ENCODE peak calls at places on chromosomes 5 and 9, in five cellular contexts. V, J, M, N and C are unnamed samples.

GRCh38 chr5:170353946-170354345 is 35.2 kb downstream of the KCNMB1 start:
- DNase-seq in V (no peak), J (no peak), M (no peak), N (no peak), C (no peak)

GRCh38 chr5:132251220-132251725 is 6.2 kb upstream of the PDLIM4 start:
- DNase-seq in V (no peak), J (peak; percentile 40), M (no peak), N (peak; percentile 42), C (peak; percentile 72)

GRCh38 chr5:176793343-176793699 is 17.0 kb upstream of the UNC5A start:
- DNase-seq in V (no peak), J (no peak), M (no peak), N (no peak), C (no peak)

GRCh38 chr5:100026601-100027000 is 508.6 kb upstream of the FAM174A start:
- DNase-seq in V (no peak), J (no peak), M (no peak), N (no peak), C (no peak)

GRCh38 chr9:129720865-129721545 is 31.8 kb downstream of the PTGES start:
- DNase-seq in V (no peak), J (no peak), M (no peak), N (no peak), C (no peak)

GRCh38 chr9:16626577-16627130 is 243.8 kb downstream of the BNC2 start:
- DNase-seq in V (no peak), J (no peak), M (no peak), N (peak; percentile 93), C (no peak)

GRCh38 chr9:116027096-116027495 is 126.5 kb upstream of the PAPPA start:
- DNase-seq in V (no peak), J (no peak), M (no peak), N (peak; percentile 79), C (no peak)

GRCh38 chr9:78040726-78041125 is 9.1 kb upstream of the GNAQ start:
- DNase-seq in V (no peak), J (no peak), M (no peak), N (no peak), C (no peak)

GRCh38 chr9:2495221-2496005 is 126.2 kb upstream of the VLDLR start:
- DNase-seq in V (no peak), J (no peak), M (no peak), N (no peak), C (no peak)

GRCh38 chr5:180795771-180796313 is 6.8 kb downstream of the MGAT1 start:
- DNase-seq in V (no peak), J (no peak), M (no peak), N (no peak), C (no peak)

GRCh38 chr5:179181988-179182387 is 121.8 kb downstream of the ZNF354C start:
- DNase-seq in V (peak; percentile 1), J (no peak), M (no peak), N (no peak), C (no peak)

GRCh38 chr9:36056896-36057295 is 20.2 kb downstream of the RECK start:
- DNase-seq in V (no peak), J (no peak), M (no peak), N (no peak), C (no peak)

GRCh38 chr5:90421136-90421535 is 11.6 kb upstream of the CETN3 start:
- DNase-seq in V (no peak), J (no peak), M (no peak), N (peak; percentile 6), C (no peak)

GRCh38 chr9:20835364-20836286 is 151.6 kb downstream of the FOCAD start:
- DNase-seq in V (no peak), J (no peak), M (no peak), N (peak; percentile 21), C (no peak)

GRCh38 chr5:177313561-177314259 is 2.0 kb upstream of the MXD3 start:
- DNase-seq in V (peak; percentile 7), J (peak; percentile 42), M (no peak), N (no peak), C (no peak)

GRCh38 chr9:14314424-14314928 is 535 bp upstream of the NFIB start:
- DNase-seq in V (peak; percentile 82), J (peak; percentile 83), M (peak; percentile 19), N (peak; percentile 90), C (no peak)

GRCh38 chr5:151647320-151647861 is 39.3 kb downstream of the SPARC start:
- DNase-seq in V (no peak), J (no peak), M (no peak), N (no peak), C (no peak)

GRCh38 chr5:91225848-91226686 is 157.1 kb downstream of the ARRDC3 start:
- DNase-seq in V (no peak), J (peak; percentile 79), M (peak; percentile 59), N (no peak), C (no peak)

GRCh38 chr9:92986175-92987110 is 39.1 kb downstream of the FGD3 start:
- DNase-seq in V (no peak), J (peak; percentile 76), M (no peak), N (peak; percentile 17), C (no peak)

GRCh38 chr5:24633705-24634325 is 11.0 kb downstream of the CDH10 start:
- DNase-seq in V (no peak), J (no peak), M (peak; percentile 16), N (peak; percentile 38), C (no peak)

GRCh38 chr9:71490810-71491209 is 277.5 kb downstream of the CEMIP2 start:
- DNase-seq in V (no peak), J (no peak), M (no peak), N (peak; percentile 2), C (no peak)
- TF ChIP-seq CTCF in V (no peak), J (no peak), M (peak; percentile 39), N (peak; percentile 24), C (no peak)

GRCh38 chr5:55993013-55993412 is 1.8 kb downstream of the IL6ST start:
- DNase-seq in V (no peak), J (no peak), M (no peak), N (peak; percentile 54), C (no peak)
- TF ChIP-seq CTCF in V (no peak), J (no peak), M (no peak), N (no peak), C (no peak)

GRCh38 chr9:17793713-17794622 is 215.1 kb downstream of the SH3GL2 start:
- DNase-seq in V (no peak), J (no peak), M (peak; percentile 6), N (peak; percentile 17), C (no peak)
- TF ChIP-seq CTCF in V (no peak), J (no peak), M (peak; percentile 39), N (peak; percentile 32), C (peak; percentile 33)

GRCh38 chr5:135185461-135186075 is 151.5 kb upstream of the PITX1 start:
- DNase-seq in V (no peak), J (no peak), M (no peak), N (peak; percentile 8), C (no peak)

GRCh38 chr5:135188233-135188909 is 154.3 kb upstream of the PITX1 start:
- DNase-seq in V (no peak), J (no peak), M (no peak), N (no peak), C (no peak)

GRCh38 chr5:135189024-135189423 is 155.0 kb upstream of the PITX1 start:
- DNase-seq in V (no peak), J (no peak), M (no peak), N (no peak), C (peak; percentile 13)

GRCh38 chr5:135184646-135185045 is 150.6 kb upstream of the PITX1 start:
- DNase-seq in V (no peak), J (no peak), M (no peak), N (no peak), C (no peak)

DNA sequence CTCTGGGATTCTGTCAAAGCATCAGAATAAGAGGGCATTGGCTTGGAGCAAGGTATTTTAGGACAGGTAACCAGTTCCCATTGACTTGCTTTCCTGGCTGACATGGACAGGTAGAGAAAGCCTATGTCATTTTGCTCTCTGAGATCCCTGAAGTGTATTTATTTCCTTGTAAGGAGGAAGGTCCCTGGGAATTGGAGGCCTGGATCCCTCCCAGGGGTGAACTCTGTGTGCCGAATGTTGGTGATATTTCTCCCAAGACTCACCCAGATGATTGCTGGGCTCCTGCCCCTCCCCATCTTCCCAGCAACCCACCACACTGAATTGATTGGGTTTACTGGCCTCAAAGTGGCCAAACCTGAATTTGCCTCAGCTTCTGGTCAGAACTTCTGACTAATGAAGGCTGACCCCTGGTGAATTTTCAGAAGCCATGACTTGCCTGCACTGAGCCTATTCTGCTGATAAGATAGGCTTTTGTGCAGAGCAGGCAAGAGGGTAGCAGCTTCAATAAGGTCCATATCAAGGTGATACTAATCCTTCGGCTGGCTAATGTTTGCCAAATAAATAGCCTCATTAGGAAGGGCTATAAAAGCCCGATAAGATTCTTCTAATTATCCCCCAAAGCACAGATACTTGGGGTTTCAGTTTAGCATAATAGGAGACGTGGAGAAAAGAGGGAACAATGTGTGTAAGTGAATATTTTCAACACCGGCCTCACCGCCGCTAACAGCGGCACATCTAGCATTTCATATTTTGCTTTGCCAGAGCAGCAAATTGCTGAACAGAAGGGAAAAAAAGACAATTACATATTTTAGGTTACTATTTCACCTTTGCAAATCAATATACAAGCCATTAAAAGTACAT is 152.9 kb upstream of the PITX1 start:
- DNase-seq in V (no peak), J (no peak), M (no peak), N (no peak), C (peak; percentile 36)
- TF ChIP-seq CTCF in V (no peak), J (no peak), M (no peak), N (no peak), C (no peak)